ENCODE peak calls at places on chromosomes 6 and 20, in four cellular contexts. Q is aorta, P is BE2C, G is neural progenitor cell. V is an unnamed sample. For H3K4me1, the result is how much of the 10 kb centered on the place peaks cover.

GRCh38 chr6:25041676-25042598 is 106.2 kb upstream of the RIPOR2 start:
- DNase-seq in G (no peak), P (no peak), Q (no peak), V (no peak)

GRCh38 chr6:164531745-164532144 is 777.7 kb downstream of the C6orf118 start:
- DNase-seq in P (no peak), G (no peak), Q (no peak), V (no peak)

GRCh38 chr20:14536738-14537137 is 199.3 kb upstream of the FLRT3 start:
- DNase-seq in G (no peak), Q (no peak), P (no peak), V (no peak)

GRCh38 chr6:36830577-36830976 is 8.7 kb downstream of the CPNE5 start:
- DNase-seq in Q (no peak), P (no peak), G (no peak), V (no peak)

GRCh38 chr20:21391495-21392298 is 5.6 kb downstream of the NKX2-4 start:
- DNase-seq in G (peak), Q (peak), P (peak), V (no peak)

GRCh38 chr6:43997342-43997677 is 129.9 kb downstream of the MRPL14 start:
- DNase-seq in P (no peak), G (no peak), Q (no peak), V (no peak)

GRCh38 chr20:24206995-24207394 is 218.4 kb upstream of the GGTLC1 start:
- DNase-seq in P (no peak), Q (no peak), G (no peak), V (no peak)

GRCh38 chr6:26157150-26157837 is 70.1 kb downstream of the HFE start:
- DNase-seq in G (peak), Q (peak), P (peak), V (peak)

GRCh38 chr6:130946076-130946475 is 117.0 kb downstream of the EPB41L2 start:
- DNase-seq in P (no peak), G (no peak), Q (no peak), V (no peak)

GRCh38 chr20:57195023-57195758 is 71.2 kb downstream of the BMP7 start:
- DNase-seq in P (no peak), G (no peak), Q (no peak), V (no peak)

GRCh38 chr6:144266091-144266649 is 19.0 kb upstream of the UTRN start:
- DNase-seq in G (peak), Q (peak), P (no peak), V (no peak)

GRCh38 chr6:11207199-11207968 is 25.1 kb downstream of the NEDD9 start:
- DNase-seq in Q (no peak), P (no peak), G (no peak), V (no peak)

GRCh38 chr20:45972500-45973183 is 639 bp upstream of the ZNF335 start:
- DNase-seq in P (peak), G (no peak), Q (peak), V (peak)

GRCh38 chr6:118710616-118711015 is 59.2 kb upstream of the CEP85L start:
- DNase-seq in Q (no peak), G (no peak), P (no peak), V (no peak)
- H3K4me3 ChIP-seq in Q (no peak), G (no peak), P (no peak), V (no peak)

DNA sequence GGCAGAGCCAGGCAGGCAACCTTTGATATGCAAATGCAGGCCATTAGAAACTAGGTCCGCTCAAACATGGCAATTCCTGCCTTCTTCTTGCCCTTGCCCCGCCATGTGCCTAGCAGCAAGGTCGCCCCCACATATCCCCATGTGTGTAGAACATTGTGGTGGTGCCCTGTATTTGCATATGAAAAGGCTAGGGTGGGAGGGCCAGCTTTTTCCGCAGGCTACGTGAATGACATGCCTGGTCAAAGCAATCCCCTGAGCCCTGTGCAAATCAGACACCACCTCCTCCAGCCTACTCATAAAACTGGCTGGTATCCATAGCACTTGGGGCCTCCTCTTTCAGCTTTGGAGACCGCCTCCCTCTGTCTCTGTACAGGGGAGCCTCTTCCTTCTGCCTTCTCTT is 31.6 kb downstream of the GSTA2 start:
- DNase-seq in P (no peak), Q (no peak), G (peak), V (no peak)
- H3K4me1 ChIP-seq in P (under half), Q (under half), G (under half), V (under half)

GRCh38 chr6:41370488-41371111 is 35.2 kb downstream of the NCR2 start:
- DNase-seq in G (peak), P (no peak), Q (no peak), V (no peak)

GRCh38 chr6:41373367-41373918 is 38.0 kb downstream of the NCR2 start:
- DNase-seq in Q (no peak), G (no peak), P (no peak), V (no peak)

GRCh38 chr6:41372526-41373366 is 37.3 kb downstream of the NCR2 start:
- DNase-seq in Q (no peak), P (no peak), G (peak), V (no peak)

GRCh38 chr6:41371461-41371991 is 36.1 kb downstream of the NCR2 start:
- DNase-seq in G (peak), Q (no peak), P (no peak), V (no peak)

DNA sequence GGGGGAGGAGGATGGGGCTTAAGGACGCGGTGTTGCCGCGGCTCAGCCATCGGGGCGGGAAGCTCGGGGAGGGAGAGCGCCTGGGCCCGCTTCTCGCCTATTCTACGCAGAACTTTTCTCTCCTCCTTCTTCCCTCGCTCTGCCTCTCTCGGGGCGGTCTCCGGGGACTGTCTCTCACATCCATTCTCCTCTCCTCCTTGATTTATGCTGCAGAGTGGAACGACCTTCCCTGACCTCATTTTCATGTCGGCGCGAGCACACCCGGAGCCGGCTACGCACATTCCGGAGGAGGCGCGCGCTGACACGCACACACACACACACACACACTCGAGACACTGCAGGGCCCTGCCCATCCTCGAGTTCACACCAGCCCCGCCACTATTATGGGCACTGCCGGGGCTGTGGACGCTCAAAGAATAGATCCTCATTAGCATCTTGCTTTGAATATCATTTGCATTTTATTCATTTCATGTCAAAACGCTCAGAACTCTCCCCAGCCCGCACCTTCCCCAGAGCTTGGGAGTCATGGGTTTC is 36.7 kb downstream of the NCR2 start:
- DNase-seq in P (no peak), G (peak), Q (no peak), V (no peak)
- H3K4me3 ChIP-seq in P (no peak), G (peak), Q (no peak), V (no peak)

GRCh38 chr20:47669927-47670890 is 115.1 kb downstream of the SULF2 start:
- DNase-seq in G (no peak), P (no peak), Q (no peak), V (no peak)

GRCh38 chr20:47668313-47669156 is 116.7 kb downstream of the SULF2 start:
- DNase-seq in Q (no peak), G (no peak), P (no peak), V (no peak)

GRCh38 chr20:47667531-47668312 is 117.6 kb downstream of the SULF2 start:
- DNase-seq in P (no peak), G (no peak), Q (no peak), V (no peak)

GRCh38 chr20:47669489-47669888 is 115.8 kb downstream of the SULF2 start:
- DNase-seq in G (no peak), Q (no peak), P (no peak), V (no peak)

GRCh38 chr20:47669157-47669425 is 116.2 kb downstream of the SULF2 start:
- DNase-seq in G (no peak), P (no peak), Q (no peak), V (no peak)
- H3K4me1 ChIP-seq in G (under half), P (under half), Q (under half), V (under half)

GRCh38 chr6:122751291-122751690 is 28.2 kb upstream of the FABP7 start:
- DNase-seq in P (no peak), G (no peak), Q (no peak), V (no peak)

GRCh38 chr6:122752493-122752892 is 27.0 kb upstream of the FABP7 start:
- DNase-seq in G (no peak), P (no peak), Q (no peak), V (no peak)

GRCh38 chr6:122753688-122754056 is 25.8 kb upstream of the FABP7 start:
- DNase-seq in G (no peak), Q (no peak), P (peak), V (peak)

GRCh38 chr6:122754191-122754731 is 25.3 kb upstream of the FABP7 start:
- DNase-seq in Q (no peak), P (no peak), G (no peak), V (no peak)

DNA sequence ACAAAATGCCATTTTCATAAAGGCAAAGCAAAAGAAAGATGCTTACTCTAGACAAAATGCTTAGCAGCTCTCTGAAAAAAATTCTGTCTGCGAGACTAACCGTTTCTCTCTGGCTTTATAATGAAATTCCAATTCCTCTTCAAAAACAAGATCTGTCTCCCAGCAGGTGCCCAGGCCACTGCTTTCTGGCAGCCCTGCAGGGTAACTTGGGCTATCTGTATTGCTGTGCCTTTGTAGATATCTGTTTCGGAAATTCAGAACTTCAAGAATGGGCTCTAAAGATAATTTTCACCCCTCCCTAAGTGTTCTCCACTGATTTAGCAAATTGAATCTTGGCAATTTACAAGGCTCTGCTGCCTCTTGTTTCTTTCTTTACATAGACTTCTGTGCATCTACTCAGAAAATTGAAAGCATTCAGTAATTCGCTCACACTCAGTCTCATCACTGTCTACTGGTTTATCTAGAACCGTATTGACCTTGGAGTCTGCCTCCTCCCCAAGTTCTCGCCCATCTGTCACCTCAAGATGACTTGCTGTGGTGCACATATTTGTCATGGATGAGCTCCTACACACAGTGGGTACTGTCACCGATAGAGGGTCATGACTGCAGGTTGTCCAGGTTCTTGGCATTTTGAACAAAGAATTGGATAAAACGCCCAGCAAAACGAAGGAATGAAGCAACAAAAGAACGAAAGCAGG is 26.4 kb upstream of the FABP7 start:
- DNase-seq in P (no peak), Q (no peak), G (peak), V (no peak)
- H3K4me3 ChIP-seq in P (peak), Q (no peak), G (no peak), V (peak)

V was measured in right lobe of liver.